ENCODE peak calls at places on chromosome 19, in six cellular contexts. N is CD8-positive, alpha-beta T cell; I is NCI-H1092 treated with DMSO at 0.1 percent for 48 hours; Z is mucosa of gallbladder; L is cerebellar cortex; K is activated CD4-positive, alpha-beta T cell treated with anti-CD3 and anti-CD28 coated beads, Interleukin-2, amount 50 U/mL, for 48 hours. A is an unnamed sample.
A peak's percentile ranks its signal among the peaks of the same experiment; 100 is the strongest.

GRCh38 chr19:13997637-13997962 is 8.5 kb downstream of the RFX1 start:
- DNase-seq in L (no peak), I (no peak), K (no peak), N (no peak), Z (no peak), A (no peak)

GRCh38 chr19:6728346-6728745 is 7.9 kb upstream of the C3 start:
- DNase-seq in Z (no peak), K (no peak), N (no peak), I (no peak), L (no peak), A (no peak)

GRCh38 chr19:2167896-2168618 is 4.3 kb downstream of the DOT1L start:
- DNase-seq in L (no peak), I (no peak), K (peak; percentile 13), Z (peak; percentile 54), N (peak; percentile 32), A (no peak)

GRCh38 chr19:46745521-46746280 is at the start of gene FKRP:
- DNase-seq in Z (no peak), L (no peak), N (peak; percentile 38), K (peak; percentile 40), I (no peak), A (no peak)

GRCh38 chr19:57233207-57233606 is 2.4 kb downstream of the AURKC start:
- DNase-seq in I (no peak), Z (no peak), N (no peak), L (no peak), K (no peak), A (no peak)

GRCh38 chr19:3210347-3211017 is 14.0 kb upstream of the CELF5 start:
- DNase-seq in L (peak; percentile 35), N (peak; percentile 76), Z (peak; percentile 38), I (peak; percentile 3), K (peak; percentile 86), A (no peak)

GRCh38 chr19:7013678-7014077 is 7.6 kb downstream of the MBD3L2B start:
- DNase-seq in K (no peak), N (no peak), L (no peak), I (no peak), Z (no peak), A (no peak)

GRCh38 chr19:6032381-6032780 is 54.4 kb upstream of the RANBP3 start:
- DNase-seq in L (no peak), N (no peak), Z (no peak), K (no peak), I (no peak), A (no peak)

GRCh38 chr19:51788936-51789795 is 5.8 kb upstream of the FPR3 start:
- DNase-seq in L (no peak), Z (no peak), N (no peak), I (no peak), K (no peak), A (no peak)

GRCh38 chr19:44823373-44823698 is 14.4 kb downstream of the BCAM start:
- DNase-seq in L (no peak), Z (no peak), N (no peak), I (no peak), K (no peak), A (no peak)

GRCh38 chr19:23070353-23070781 is 46.5 kb upstream of the ZNF730 start:
- DNase-seq in Z (peak; percentile 39), N (no peak), I (peak; percentile 45), L (no peak), K (peak; percentile 22), A (no peak)

GRCh38 chr19:11137542-11138384 is 17.8 kb downstream of the SPC24 start:
- DNase-seq in I (peak; percentile 79), K (peak; percentile 68), L (peak; percentile 91), N (peak; percentile 52), Z (peak; percentile 87), A (peak; percentile 94)

GRCh38 chr19:18948976-18949356 is 7.9 kb upstream of the HOMER3 start:
- DNase-seq in Z (no peak), L (no peak), K (no peak), I (no peak), N (no peak), A (no peak)

GRCh38 chr19:46890423-46891170 is 29.8 kb downstream of the ARHGAP35 start:
- DNase-seq in Z (peak; percentile 53), K (no peak), L (peak; percentile 43), N (no peak), I (no peak), A (no peak)

GRCh38 chr19:49827034-49827433 is 8.9 kb downstream of the MED25 start:
- DNase-seq in Z (no peak), I (no peak), K (no peak), L (no peak), N (no peak), A (no peak)

GRCh38 chr19:58519087-58519354 is 589 bp downstream of the ZBTB45 start:
- DNase-seq in K (peak; percentile 70), Z (peak; percentile 65), L (peak; percentile 71), N (peak; percentile 52), I (peak; percentile 54), A (peak; percentile 70)

GRCh38 chr19:32234663-32235217 is 110.7 kb upstream of the ZNF507 start:
- DNase-seq in K (no peak), I (no peak), Z (no peak), N (no peak), L (no peak), A (no peak)

GRCh38 chr19:45368737-45369340 is 1.5 kb downstream of the ERCC2 start:
- DNase-seq in Z (no peak), I (no peak), K (no peak), N (no peak), L (no peak), A (no peak)

GRCh38 chr19:14837391-14837790 is 2.4 kb upstream of the OR7A5 start:
- DNase-seq in N (no peak), I (no peak), K (no peak), Z (no peak), L (no peak), A (no peak)

GRCh38 chr19:28372800-28373199 is 840.2 kb downstream of the UQCRFS1 start:
- DNase-seq in I (no peak), L (peak; percentile 1), K (no peak), N (no peak), Z (no peak), A (no peak)

GRCh38 chr19:290539-291521 is at the start of gene PLPP2:
- DNase-seq in Z (peak; percentile 84), K (peak; percentile 17), I (no peak), L (no peak), N (peak; percentile 36), A (peak; percentile 87)

GRCh38 chr19:44986389-44986788 is 14.9 kb upstream of the RELB start:
- DNase-seq in N (no peak), K (no peak), I (no peak), Z (no peak), L (no peak), A (no peak)

GRCh38 chr19:42132030-42132628 is at the start of gene POU2F2:
- DNase-seq in N (peak; percentile 91), K (peak; percentile 87), Z (peak; percentile 44), L (no peak), I (no peak), A (no peak)

GRCh38 chr19:10270180-10270615 is 722 bp upstream of the ICAM1 start:
- DNase-seq in L (no peak), N (peak; percentile 74), Z (peak; percentile 70), I (no peak), K (peak; percentile 89), A (no peak)

GRCh38 chr19:27870293-27870692 is 1342.7 kb downstream of the UQCRFS1 start:
- DNase-seq in N (no peak), L (no peak), I (no peak), K (no peak), Z (no peak), A (no peak)

GRCh38 chr19:57350877-57351805 is at the start of gene ZNF304:
- DNase-seq in K (peak; percentile 87), I (peak; percentile 83), N (peak; percentile 81), Z (peak; percentile 95), L (peak; percentile 99), A (peak; percentile 93)

GRCh38 chr19:11963566-11964355 is 1.1 kb upstream of the ZNF763 start:
- DNase-seq in N (peak; percentile 75), L (peak; percentile 73), K (peak; percentile 83), Z (peak; percentile 80), I (peak; percentile 68), A (peak; percentile 55)

GRCh38 chr19:13008926-13009787 is 13.9 kb downstream of the NFIX start:
- DNase-seq in N (no peak), K (no peak), Z (no peak), I (no peak), L (peak; percentile 68), A (no peak)

GRCh38 chr19:55197531-55197930 is 11.8 kb downstream of the PTPRH start:
- DNase-seq in I (no peak), N (no peak), Z (no peak), L (no peak), K (no peak), A (no peak)

GRCh38 chr19:8528500-8528899 is 14.5 kb upstream of the ZNF414 start:
- DNase-seq in N (no peak), L (no peak), I (no peak), Z (no peak), K (no peak), A (no peak)

GRCh38 chr19:41325947-41326706 is 16.2 kb downstream of the CCDC97 start:
- DNase-seq in N (no peak), Z (no peak), K (no peak), I (peak; percentile 11), L (no peak), A (no peak)

A was measured in COR-L47.